ENCODE peak calls at places on chromosome X, in five cellular contexts. S is mammary epithelial cell; L is CD4-positive, alpha-beta T cell; T is lower lobe of right lung; Y is ovary. M is an unnamed sample.

GRCh38 chrX:17567173-17567572 is 170.1 kb upstream of the SCML1 start:
- DNase-seq in S (no peak), L (no peak), T (no peak), Y (no peak), M (no peak)

GRCh38 chrX:2383144-2383543 is 117.6 kb downstream of the DHRSX start:
- DNase-seq in S (no peak), L (no peak), T (no peak), Y (no peak), M (no peak)

GRCh38 chrX:36787787-36788186 is 220.4 kb upstream of the FAM47C start:
- DNase-seq in S (no peak), L (no peak), T (no peak), Y (no peak), M (no peak)

GRCh38 chrX:47900833-47901232 is 64.1 kb downstream of the ZNF81 start:
- DNase-seq in S (no peak), L (no peak), T (no peak), Y (no peak), M (no peak)

GRCh38 chrX:108064613-108065012 is 19.7 kb downstream of the VSIG1 start:
- DNase-seq in S (no peak), L (no peak), T (no peak), Y (no peak), M (no peak)

GRCh38 chrX:50281253-50281652 is 76.7 kb downstream of the CCNB3 start:
- DNase-seq in S (no peak), L (no peak), T (no peak), Y (no peak), M (no peak)

GRCh38 chrX:10106801-10107200 is 50.0 kb upstream of the CLCN4 start:
- DNase-seq in S (no peak), L (peak), T (no peak), Y (no peak), M (no peak)

GRCh38 chrX:49309401-49309981 is 6.0 kb downstream of the GAGE10 start:
- DNase-seq in S (peak), L (no peak), T (no peak), Y (no peak), M (no peak)

GRCh38 chrX:37378830-37379229 is 29.7 kb downstream of the PRRG1 start:
- DNase-seq in S (no peak), L (no peak), T (no peak), Y (no peak), M (no peak)

GRCh38 chrX:19616016-19616415 is 100.7 kb upstream of the MAP3K15 start:
- DNase-seq in S (no peak), L (no peak), T (no peak), Y (no peak), M (no peak)

GRCh38 chrX:13082286-13083065 is 38.1 kb upstream of the FAM9C start:
- DNase-seq in S (no peak), L (no peak), T (no peak), Y (no peak), M (no peak)

GRCh38 chrX:120839506-120839905 is 36.2 kb downstream of the CT47B1 start:
- DNase-seq in S (peak), L (no peak), T (no peak), Y (no peak), M (no peak)

GRCh38 chrX:68997461-68997860 is 167.8 kb downstream of the PJA1 start:
- DNase-seq in S (no peak), L (no peak), T (no peak), Y (no peak), M (no peak)

GRCh38 chrX:75038925-75039324 is 113.7 kb upstream of the NEXMIF start:
- DNase-seq in S (peak), L (no peak), T (no peak), Y (no peak), M (no peak)

GRCh38 chrX:2228466-2228865 is 272.3 kb downstream of the DHRSX start:
- DNase-seq in S (no peak), L (no peak), T (no peak), Y (no peak), M (no peak)

DNA sequence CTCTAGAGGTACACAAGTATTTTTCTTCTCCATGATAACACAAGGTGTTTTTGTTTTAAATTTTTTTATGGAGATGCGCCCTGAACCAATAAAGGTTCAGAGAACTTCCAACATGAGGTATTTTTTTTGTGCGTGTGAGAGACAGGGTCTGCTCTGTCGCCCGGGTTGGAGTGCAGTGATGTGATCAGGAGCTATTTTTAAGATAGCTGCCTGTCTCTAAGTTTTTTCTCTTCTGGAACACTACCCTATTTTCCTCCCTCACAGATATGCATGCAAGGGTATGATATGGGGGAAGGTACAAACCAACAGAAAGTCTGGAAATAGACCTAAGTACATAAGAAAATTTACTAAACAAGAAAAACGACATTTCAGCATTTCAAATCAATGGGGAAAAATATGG is 3.0 kb downstream of the GCNA start:
- DNase-seq in S (no peak), L (no peak), T (no peak), Y (no peak), M (no peak)
- H3K27ac ChIP-seq in S (no peak), L (no peak), T (no peak), Y (no peak), M (no peak)

DNA sequence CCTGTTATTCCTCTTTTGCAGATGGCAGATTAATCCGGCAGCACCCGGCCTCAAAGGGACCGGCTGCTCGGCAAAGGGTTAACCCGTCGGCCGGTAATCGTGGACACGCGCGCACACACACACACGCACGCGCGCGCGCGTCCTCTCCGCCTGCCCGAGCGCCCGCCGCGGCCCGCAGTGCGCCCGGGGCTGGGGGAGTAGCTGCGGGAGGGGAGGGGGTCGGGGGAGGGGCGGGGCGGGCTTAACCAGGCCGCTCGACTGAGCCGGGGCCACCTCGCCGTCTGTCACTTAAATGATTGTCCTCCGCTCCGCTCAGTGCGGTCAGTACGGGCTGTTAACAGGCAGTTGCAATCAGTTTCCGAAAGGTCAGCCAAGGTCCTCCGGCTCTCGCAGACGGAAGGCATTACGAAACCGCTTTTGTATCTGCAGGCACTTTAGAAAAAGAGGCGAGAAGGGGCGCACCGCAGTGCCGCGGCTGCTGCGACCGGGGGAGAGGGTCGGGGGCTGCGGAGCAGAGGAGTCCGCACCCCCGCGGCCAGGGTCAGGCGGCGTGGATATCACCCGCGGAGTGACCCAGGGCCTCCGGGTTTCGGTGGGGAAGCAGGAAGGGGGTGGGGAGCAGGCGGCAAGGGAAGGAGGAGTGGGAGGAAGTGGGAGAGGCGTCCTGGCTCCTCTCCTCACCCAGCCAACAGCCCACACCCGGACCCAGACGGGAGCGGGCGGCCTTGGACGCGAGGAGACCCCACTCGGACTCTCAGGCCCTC is 57.3 kb upstream of the BCOR start:
- DNase-seq in S (no peak), L (no peak), T (peak), Y (peak), M (peak)
- H3K27ac ChIP-seq in S (no peak), L (no peak), T (peak), Y (peak), M (no peak)

GRCh38 chrX:136780738-136781137 is at the start of gene ARHGEF6:
- DNase-seq in S (no peak), L (no peak), T (no peak), Y (no peak), M (no peak)

GRCh38 chrX:136779346-136779781 is 1.4 kb downstream of the ARHGEF6 start:
- DNase-seq in S (no peak), L (no peak), T (no peak), Y (no peak), M (no peak)

GRCh38 chrX:136780241-136780640 is 491 bp downstream of the ARHGEF6 start:
- DNase-seq in S (no peak), L (no peak), T (no peak), Y (no peak), M (no peak)

GRCh38 chrX:136783159-136783558 is 2.4 kb upstream of the ARHGEF6 start:
- DNase-seq in S (no peak), L (no peak), T (no peak), Y (no peak), M (no peak)

GRCh38 chrX:136781180-136781797 is 557 bp upstream of the ARHGEF6 start:
- DNase-seq in S (no peak), L (no peak), T (no peak), Y (no peak), M (no peak)
- H3K27ac ChIP-seq in S (no peak), L (peak), T (peak), Y (no peak), M (peak)

DNA sequence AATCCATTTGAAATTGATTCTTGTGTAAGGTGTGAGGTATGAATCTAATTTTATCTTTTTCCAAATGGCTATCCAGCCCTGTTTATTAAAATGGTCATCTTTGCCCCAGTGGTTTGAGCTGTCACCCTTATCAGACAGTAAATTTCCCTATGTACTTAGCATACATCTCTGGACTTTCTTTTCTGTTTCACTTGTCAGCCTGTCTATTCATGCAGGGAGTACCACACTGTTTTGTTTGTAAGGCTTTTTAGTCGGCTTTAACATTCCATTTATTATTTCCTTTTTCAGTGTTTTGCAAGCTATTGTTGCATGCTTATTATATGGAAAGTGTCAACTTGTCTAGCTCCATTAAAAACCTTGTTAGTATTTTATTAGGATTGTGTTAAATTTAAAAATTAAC is 155.8 kb downstream of the STAG2 start:
- DNase-seq in S (no peak), L (no peak), T (no peak), Y (no peak), M (no peak)
- H3K27ac ChIP-seq in S (no peak), L (no peak), T (no peak), Y (no peak), M (no peak)

M was measured in aorta.